ENCODE peak calls at places on chromosomes 13 and 19, in five cellular contexts. One of them, this sample, is unnamed.

GRCh38 chr13:114062754-114063153 is 69.7 kb downstream of the RASA3 start:
- DNase-seq in tibial nerve: no peak
- DNase-seq in adrenal gland: no peak
- DNase-seq in IMR-90: no peak
- DNase-seq in H1: no peak
- DNase-seq in this sample: peak

GRCh38 chr13:42497798-42498197 is 76.2 kb upstream of the TNFSF11 start:
- DNase-seq in tibial nerve: no peak
- DNase-seq in adrenal gland: no peak
- DNase-seq in IMR-90: peak
- DNase-seq in H1: no peak
- DNase-seq in this sample: no peak

GRCh38 chr19:13277104-13277809 is 127.0 kb downstream of the IER2 start:
- DNase-seq in tibial nerve: peak
- DNase-seq in adrenal gland: peak
- DNase-seq in IMR-90: peak
- DNase-seq in H1: peak
- DNase-seq in this sample: peak

GRCh38 chr19:48745208-48745995 is 1.3 kb downstream of the IZUMO1 start:
- DNase-seq in tibial nerve: peak
- DNase-seq in adrenal gland: peak
- DNase-seq in IMR-90: peak
- DNase-seq in H1: peak
- DNase-seq in this sample: peak

GRCh38 chr19:5152013-5152763 is 183.3 kb downstream of the KDM4B start:
- DNase-seq in tibial nerve: no peak
- DNase-seq in adrenal gland: peak
- DNase-seq in IMR-90: no peak
- DNase-seq in H1: no peak
- DNase-seq in this sample: no peak

GRCh38 chr13:49655906-49656305 is 27.6 kb downstream of the ARL11 start:
- DNase-seq in tibial nerve: no peak
- DNase-seq in adrenal gland: no peak
- DNase-seq in IMR-90: peak
- DNase-seq in H1: no peak
- DNase-seq in this sample: no peak

GRCh38 chr19:48393559-48394330 is at the start of gene GRIN2D:
- DNase-seq in tibial nerve: no peak
- DNase-seq in adrenal gland: no peak
- DNase-seq in IMR-90: peak
- DNase-seq in H1: peak
- DNase-seq in this sample: no peak

GRCh38 chr19:45348367-45349125 is 8.0 kb downstream of the KLC3 start:
- DNase-seq in tibial nerve: no peak
- DNase-seq in adrenal gland: no peak
- DNase-seq in IMR-90: no peak
- DNase-seq in H1: no peak
- DNase-seq in this sample: no peak

GRCh38 chr13:65932587-65933239 is 1297.4 kb downstream of the PCDH9 start:
- DNase-seq in tibial nerve: no peak
- DNase-seq in adrenal gland: no peak
- DNase-seq in IMR-90: peak
- DNase-seq in H1: no peak
- DNase-seq in this sample: no peak

GRCh38 chr19:47378246-47378645 is 29.1 kb downstream of the DHX34 start:
- DNase-seq in tibial nerve: no peak
- DNase-seq in adrenal gland: no peak
- DNase-seq in IMR-90: no peak
- DNase-seq in H1: no peak
- DNase-seq in this sample: no peak

GRCh38 chr19:54952591-54953344 is 5.4 kb upstream of the NLRP7 start:
- DNase-seq in tibial nerve: no peak
- DNase-seq in adrenal gland: no peak
- DNase-seq in IMR-90: no peak
- DNase-seq in H1: no peak
- DNase-seq in this sample: no peak

GRCh38 chr19:30473334-30473867 is 101.2 kb downstream of the ZNF536 start:
- DNase-seq in tibial nerve: no peak
- DNase-seq in adrenal gland: no peak
- DNase-seq in IMR-90: no peak
- DNase-seq in H1: no peak
- DNase-seq in this sample: no peak

GRCh38 chr19:45296365-45296764 is 26.3 kb downstream of the CKM start:
- DNase-seq in tibial nerve: no peak
- DNase-seq in adrenal gland: no peak
- DNase-seq in IMR-90: no peak
- DNase-seq in H1: no peak
- DNase-seq in this sample: no peak

GRCh38 chr13:53200498-53201453 is 172.2 kb downstream of the OLFM4 start:
- DNase-seq in tibial nerve: peak
- DNase-seq in adrenal gland: peak
- DNase-seq in IMR-90: peak
- DNase-seq in H1: peak
- DNase-seq in this sample: peak

GRCh38 chr13:53201454-53202225 is 173.0 kb downstream of the OLFM4 start:
- DNase-seq in tibial nerve: no peak
- DNase-seq in adrenal gland: no peak
- DNase-seq in IMR-90: no peak
- DNase-seq in H1: peak
- DNase-seq in this sample: no peak

GRCh38 chr13:53204598-53204997 is 176.0 kb downstream of the OLFM4 start:
- DNase-seq in tibial nerve: no peak
- DNase-seq in adrenal gland: no peak
- DNase-seq in IMR-90: no peak
- DNase-seq in H1: no peak
- DNase-seq in this sample: no peak

DNA sequence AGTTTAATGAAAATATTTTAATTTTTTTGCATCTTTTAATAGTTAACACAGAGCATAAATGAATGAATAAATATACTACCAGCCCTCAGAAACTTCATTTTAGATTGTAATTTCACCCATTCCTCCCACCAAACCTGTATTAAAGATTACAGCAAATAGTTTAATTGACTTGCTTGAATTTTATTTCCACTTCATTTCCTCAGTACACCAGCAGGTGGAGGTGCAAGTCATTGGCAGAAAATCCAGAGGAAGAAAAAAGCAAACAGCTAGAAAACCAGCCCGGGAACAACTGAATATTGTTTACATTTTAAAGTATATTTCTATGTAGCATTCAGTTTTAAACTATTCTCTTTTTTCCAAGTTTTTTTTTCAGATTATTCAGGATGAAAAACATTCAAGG is 177.8 kb downstream of the OLFM4 start:
- DNase-seq in tibial nerve: no peak
- DNase-seq in adrenal gland: no peak
- DNase-seq in IMR-90: no peak
- DNase-seq in H1: no peak
- DNase-seq in this sample: no peak
- TF ChIP-seq CTCF in tibial nerve: no peak
- TF ChIP-seq CTCF in adrenal gland: no peak
- TF ChIP-seq CTCF in IMR-90: peak
- TF ChIP-seq CTCF in H1: no peak
- TF ChIP-seq CTCF in this sample: no peak

DNA sequence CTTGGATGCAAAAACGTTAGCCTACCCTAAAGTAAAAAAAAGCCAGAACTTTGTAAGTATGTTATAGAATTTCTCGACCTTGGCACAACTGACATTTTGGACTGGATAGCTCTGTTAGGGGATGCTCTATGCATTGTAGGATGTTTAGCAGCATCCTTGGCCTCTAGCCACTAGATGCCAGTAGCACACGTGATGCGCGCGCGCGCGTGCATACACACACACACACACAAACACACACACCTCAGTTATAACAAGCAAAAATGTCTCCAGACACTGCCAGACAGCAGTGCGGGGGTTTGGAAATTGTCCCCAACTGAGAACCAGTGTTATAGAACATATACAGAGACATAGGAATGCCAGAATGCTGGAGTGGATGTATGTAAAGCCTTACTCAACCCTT is 17.2 kb downstream of the ZNF226 start:
- DNase-seq in tibial nerve: no peak
- DNase-seq in adrenal gland: no peak
- DNase-seq in IMR-90: no peak
- DNase-seq in H1: no peak
- DNase-seq in this sample: no peak
- TF ChIP-seq POLR2A in tibial nerve: no peak
- TF ChIP-seq POLR2A in adrenal gland: no peak
- TF ChIP-seq POLR2A in IMR-90: no peak
- TF ChIP-seq POLR2A in H1: no peak
- TF ChIP-seq POLR2A in this sample: no peak

DNA sequence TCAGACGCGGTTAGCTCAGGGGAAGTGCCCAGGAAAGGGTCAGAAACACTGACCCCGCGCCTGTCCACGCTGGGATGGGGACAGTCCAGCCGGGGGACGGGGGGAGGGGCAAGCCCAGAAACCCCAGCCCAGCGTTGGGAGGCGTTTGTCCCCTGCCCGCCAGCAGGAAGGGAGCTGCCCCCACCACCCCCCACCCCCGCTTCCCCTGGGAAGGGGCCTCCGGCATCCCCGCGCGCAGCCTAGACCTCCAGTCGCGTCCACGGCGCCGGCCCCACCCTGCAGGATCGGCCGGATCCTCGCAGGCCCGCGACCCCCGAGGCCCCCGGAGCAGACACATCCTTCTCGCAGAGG is 274 bp downstream of the GIPC1 start:
- DNase-seq in tibial nerve: no peak
- DNase-seq in adrenal gland: no peak
- DNase-seq in IMR-90: no peak
- DNase-seq in H1: no peak
- DNase-seq in this sample: no peak
- H3K27ac ChIP-seq in tibial nerve: peak
- H3K27ac ChIP-seq in adrenal gland: peak
- H3K27ac ChIP-seq in IMR-90: peak
- H3K27ac ChIP-seq in H1: no peak
- H3K27ac ChIP-seq in this sample: peak

DNA sequence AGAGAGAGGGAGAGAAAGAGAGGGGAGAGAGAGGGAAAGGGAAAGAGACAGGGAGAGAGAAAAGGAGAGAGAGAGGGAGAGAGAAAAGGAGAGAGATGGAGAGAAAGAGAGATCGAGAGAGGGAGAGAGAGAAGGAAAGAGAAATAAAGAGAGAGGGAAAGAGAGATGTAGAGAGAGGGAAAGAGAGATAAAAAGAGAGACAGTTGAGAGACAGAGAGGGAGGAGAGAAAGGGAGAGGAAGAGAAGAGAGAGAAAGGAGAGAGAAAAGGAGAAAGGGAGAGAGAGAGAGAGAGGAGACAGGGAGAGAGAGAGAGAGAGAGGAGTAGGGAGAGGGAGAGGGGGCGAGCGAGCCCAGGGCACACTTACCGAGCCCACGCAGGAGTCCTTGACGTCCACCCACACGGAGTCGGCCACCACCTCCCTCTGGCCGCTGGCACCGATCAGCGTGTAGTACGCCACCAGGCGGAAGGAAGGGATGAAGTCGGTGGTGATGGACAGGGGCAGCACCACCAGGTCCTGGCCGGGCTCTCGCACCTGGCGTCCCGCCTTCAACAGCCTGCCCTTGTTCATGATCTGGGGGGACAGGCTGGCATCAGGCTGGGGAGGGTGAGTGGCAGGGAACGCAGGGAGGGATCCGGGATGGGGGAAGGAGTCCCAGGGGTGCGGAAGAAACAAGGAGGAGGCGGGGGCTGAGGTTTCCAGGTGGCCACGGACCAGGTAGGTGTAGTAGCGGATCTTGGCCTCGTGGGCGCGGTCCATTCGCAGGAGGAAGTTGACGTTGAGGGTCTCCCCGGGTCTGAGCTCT is 10.0 kb downstream of the C3 start:
- DNase-seq in tibial nerve: no peak
- DNase-seq in adrenal gland: no peak
- DNase-seq in IMR-90: no peak
- DNase-seq in H1: peak
- DNase-seq in this sample: no peak
- TF ChIP-seq CTCF in tibial nerve: no peak
- TF ChIP-seq CTCF in adrenal gland: no peak
- TF ChIP-seq CTCF in IMR-90: no peak
- TF ChIP-seq CTCF in H1: peak
- TF ChIP-seq CTCF in this sample: no peak

GRCh38 chr19:33505823-33506222 is 15.8 kb downstream of the PEPD start:
- DNase-seq in tibial nerve: no peak
- DNase-seq in adrenal gland: no peak
- DNase-seq in IMR-90: no peak
- DNase-seq in H1: no peak
- DNase-seq in this sample: no peak

GRCh38 chr19:33508009-33508408 is 13.6 kb downstream of the PEPD start:
- DNase-seq in tibial nerve: no peak
- DNase-seq in adrenal gland: no peak
- DNase-seq in IMR-90: no peak
- DNase-seq in H1: no peak
- DNase-seq in this sample: no peak

GRCh38 chr19:33508431-33508830 is 13.2 kb downstream of the PEPD start:
- DNase-seq in tibial nerve: no peak
- DNase-seq in adrenal gland: no peak
- DNase-seq in IMR-90: no peak
- DNase-seq in H1: no peak
- DNase-seq in this sample: no peak

GRCh38 chr19:33506498-33506897 is 15.1 kb downstream of the PEPD start:
- DNase-seq in tibial nerve: no peak
- DNase-seq in adrenal gland: no peak
- DNase-seq in IMR-90: no peak
- DNase-seq in H1: no peak
- DNase-seq in this sample: no peak

GRCh38 chr19:33507021-33507956 is 14.3 kb downstream of the PEPD start:
- DNase-seq in tibial nerve: no peak
- DNase-seq in adrenal gland: no peak
- DNase-seq in IMR-90: no peak
- DNase-seq in H1: no peak
- DNase-seq in this sample: no peak
- TF ChIP-seq POLR2A in tibial nerve: no peak
- TF ChIP-seq POLR2A in adrenal gland: no peak
- TF ChIP-seq POLR2A in IMR-90: no peak
- TF ChIP-seq POLR2A in H1: no peak
- TF ChIP-seq POLR2A in this sample: no peak

DNA sequence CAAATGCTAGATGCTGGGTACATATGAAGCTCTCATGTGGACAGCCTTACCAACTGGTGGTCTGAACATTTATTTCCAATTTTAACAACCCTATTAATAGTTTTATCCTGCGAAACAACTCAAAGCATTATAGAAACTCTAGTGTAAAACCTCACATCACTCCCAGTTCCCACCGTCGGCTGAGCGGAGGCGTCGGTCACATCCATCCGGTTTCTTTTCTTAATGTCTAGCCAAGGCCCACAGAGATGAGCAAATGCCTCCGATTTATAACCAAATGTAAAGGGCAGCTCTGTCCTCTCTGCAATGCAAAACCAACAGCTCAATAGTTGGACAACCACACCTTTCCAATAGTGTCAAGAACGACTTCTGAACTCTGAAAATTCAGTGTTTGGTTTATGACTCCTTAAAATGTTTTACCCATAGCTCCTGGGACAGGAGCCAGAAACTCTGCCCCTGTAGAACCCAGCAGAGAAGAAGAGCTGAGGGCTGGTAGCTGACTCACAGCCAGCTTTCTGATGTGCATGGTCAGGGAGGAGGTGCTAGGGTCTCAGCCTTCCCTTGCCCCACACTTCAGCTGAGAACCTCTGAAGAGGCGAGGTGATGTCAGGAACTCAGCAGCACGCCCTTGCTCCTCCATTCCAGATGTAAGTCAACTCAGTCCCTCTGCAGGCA is 90.2 kb upstream of the UQCRFS1 start:
- DNase-seq in tibial nerve: no peak
- DNase-seq in adrenal gland: no peak
- DNase-seq in IMR-90: no peak
- DNase-seq in H1: no peak
- DNase-seq in this sample: no peak
- H3K27ac ChIP-seq in tibial nerve: no peak
- H3K27ac ChIP-seq in adrenal gland: no peak
- H3K27ac ChIP-seq in IMR-90: no peak
- H3K27ac ChIP-seq in H1: no peak
- H3K27ac ChIP-seq in this sample: no peak

This sample was measured in heart left ventricle.